ENCODE peak calls at places on chromosomes 7 and 10, in ten cellular contexts. X is GM23248, W is coronary artery, V is A549, G is tibial artery, A is upper lobe of left lung, E is PC-3, H is right lobe of liver, K is psoas muscle, P is neuronal stem cell. U is an unnamed sample.
A peak's percentile ranks its signal among the peaks of the same experiment; 100 is the strongest.

GRCh38 chr10:101040061-101040460 is 9.0 kb downstream of the SFXN3 start:
- DNase-seq in G (no peak), V (no peak), K (no peak), E (no peak), W (no peak), H (no peak), X (no peak), P (no peak), A (no peak), U (no peak)

GRCh38 chr7:157480651-157481050 is 143.8 kb downstream of the DNAJB6 start:
- DNase-seq in H (peak; percentile 40), X (no peak), G (no peak), P (no peak), W (no peak), E (no peak), A (no peak), V (no peak), K (no peak), U (no peak)

GRCh38 chr7:50409856-50410468 is 40.2 kb downstream of the FIGNL1 start:
- DNase-seq in A (no peak), V (no peak), K (no peak), X (no peak), P (no peak), H (no peak), G (no peak), E (no peak), W (no peak), U (no peak)

GRCh38 chr7:24158976-24159375 is 125.0 kb upstream of the NPY start:
- DNase-seq in V (no peak), G (no peak), X (peak; percentile 59), P (no peak), H (no peak), E (no peak), A (no peak), K (no peak), W (no peak), U (no peak)

GRCh38 chr7:85292908-85293576 is 106.2 kb upstream of the SEMA3D start:
- DNase-seq in H (no peak), K (no peak), E (no peak), V (no peak), G (no peak), X (no peak), A (no peak), P (no peak), W (no peak), U (no peak)

GRCh38 chr10:73768881-73769280 is 13.0 kb upstream of the CHCHD1 start:
- DNase-seq in H (no peak), W (no peak), A (no peak), G (peak; percentile 52), E (no peak), V (no peak), X (no peak), P (no peak), K (no peak), U (no peak)

GRCh38 chr10:101536800-101537199 is 51.3 kb downstream of the POLL start:
- DNase-seq in P (no peak), W (no peak), G (no peak), V (peak; percentile 58), H (no peak), K (no peak), E (peak; percentile 53), X (peak; percentile 56), A (no peak), U (peak; percentile 43)

GRCh38 chr10:79060641-79061255 is 8.0 kb upstream of the ZMIZ1 start:
- DNase-seq in G (peak; percentile 45), P (no peak), W (peak; percentile 41), A (peak; percentile 22), V (no peak), X (no peak), H (peak; percentile 39), E (no peak), K (peak; percentile 4), U (no peak)

GRCh38 chr7:36032362-36032818 is 120.7 kb upstream of the EEPD1 start:
- DNase-seq in G (no peak), H (no peak), V (peak; percentile 31), E (peak; percentile 89), X (peak; percentile 62), W (no peak), K (no peak), P (no peak), A (no peak), U (no peak)

GRCh38 chr7:114414151-114415053 is at the start of gene FOXP2:
- DNase-seq in E (no peak), X (peak; percentile 30), V (peak; percentile 21), G (no peak), W (no peak), P (no peak), A (no peak), K (no peak), H (no peak), U (no peak)

GRCh38 chr7:42096681-42097637 is 140.1 kb downstream of the GLI3 start:
- DNase-seq in V (no peak), X (peak; percentile 31), H (no peak), W (no peak), G (peak; percentile 65), K (peak; percentile 41), P (no peak), A (no peak), E (no peak), U (no peak)

GRCh38 chr7:340979-341694 is 51.2 kb downstream of the FOXL3 start:
- DNase-seq in H (no peak), K (no peak), A (no peak), E (no peak), X (no peak), P (no peak), G (no peak), V (no peak), W (no peak), U (no peak)

GRCh38 chr10:124640538-124641231 is 103.5 kb downstream of the FAM53B start:
- DNase-seq in P (peak; percentile 45), G (no peak), V (no peak), E (no peak), X (no peak), A (peak; percentile 64), W (no peak), H (no peak), K (no peak), U (no peak)

GRCh38 chr7:22433710-22434460 is 66.1 kb downstream of the STEAP1B start:
- DNase-seq in K (peak; percentile 17), G (no peak), A (peak; percentile 32), H (no peak), V (no peak), X (peak; percentile 17), W (no peak), E (peak; percentile 87), P (no peak), U (peak; percentile 57)

GRCh38 chr7:77727936-77728701 is 31.9 kb downstream of the RSBN1L start:
- DNase-seq in G (no peak), X (peak; percentile 67), H (no peak), P (peak; percentile 12), K (no peak), V (peak; percentile 30), W (no peak), A (no peak), E (no peak), U (peak; percentile 20)

GRCh38 chr10:90062786-90063185 is 361.4 kb downstream of the KIF20B start:
- DNase-seq in V (no peak), H (no peak), W (no peak), X (no peak), P (no peak), G (no peak), E (no peak), A (no peak), K (no peak), U (no peak)

GRCh38 chr7:7570584-7570983 is 3.9 kb downstream of the MIOS start:
- DNase-seq in P (no peak), E (no peak), G (no peak), H (no peak), A (no peak), W (no peak), K (no peak), X (no peak), V (no peak), U (no peak)

GRCh38 chr7:45644237-45644636 is 70.1 kb downstream of the ADCY1 start:
- DNase-seq in A (no peak), H (peak; percentile 23), G (no peak), X (no peak), P (no peak), K (no peak), W (no peak), V (no peak), E (no peak), U (no peak)
- H3K27ac ChIP-seq in A (no peak overlapping the region), H (no peak overlapping the region), G (no peak overlapping the region), X (no peak overlapping the region), P (no peak overlapping the region), K (no peak overlapping the region), W (no peak overlapping the region), V (no peak overlapping the region), E (no peak overlapping the region), U (no peak overlapping the region)

GRCh38 chr7:1454471-1455065 is 4.7 kb downstream of the MICALL2 start:
- DNase-seq in A (no peak), E (no peak), H (no peak), W (no peak), K (no peak), P (no peak), G (no peak), X (no peak), V (no peak), U (no peak)
- H3K27ac ChIP-seq in A (peak overlapping the region; percentile 78), E (peak overlapping the region; percentile 58), H (peak overlapping the region; percentile 68), W (peak overlapping the region; percentile 65), K (no peak overlapping the region), P (no peak overlapping the region), G (no peak overlapping the region), X (no peak overlapping the region), V (no peak overlapping the region), U (peak overlapping the region; percentile 94)

GRCh38 chr7:116707289-116707688 is 35.3 kb downstream of the MET start:
- DNase-seq in W (no peak), V (no peak), K (no peak), X (no peak), A (no peak), P (no peak), H (no peak), E (no peak), G (no peak), U (no peak)
- H3K27ac ChIP-seq in W (no peak overlapping the region), V (peak overlapping the region; percentile 98), K (peak overlapping the region; percentile 60), X (peak overlapping the region; percentile 58), A (no peak overlapping the region), P (no peak overlapping the region), H (no peak overlapping the region), E (peak overlapping the region; percentile 62), G (no peak overlapping the region), U (no peak overlapping the region)

GRCh38 chr10:87545783-87546182 is 41.1 kb downstream of the MINPP1 start:
- DNase-seq in A (no peak), H (no peak), K (no peak), W (no peak), V (no peak), P (no peak), E (no peak), X (peak; percentile 27), G (no peak), U (no peak)

GRCh38 chr10:87547734-87548311 is 43.1 kb downstream of the MINPP1 start:
- DNase-seq in P (peak; percentile 6), G (no peak), H (no peak), X (peak; percentile 91), V (no peak), K (no peak), E (peak; percentile 87), W (no peak), A (no peak), U (no peak)

GRCh38 chr10:87546221-87546620 is 41.5 kb downstream of the MINPP1 start:
- DNase-seq in V (no peak), X (peak; percentile 34), A (peak; percentile 59), K (no peak), W (no peak), E (peak; percentile 6), P (no peak), H (no peak), G (no peak), U (no peak)

GRCh38 chr10:87546971-87547413 is 42.3 kb downstream of the MINPP1 start:
- DNase-seq in W (peak; percentile 73), H (no peak), G (no peak), X (peak; percentile 78), E (peak; percentile 76), P (no peak), A (peak; percentile 48), V (no peak), K (peak; percentile 35), U (no peak)

GRCh38 chr10:87544750-87545149 is 40.1 kb downstream of the MINPP1 start:
- DNase-seq in K (no peak), V (no peak), W (no peak), X (peak; percentile 43), A (no peak), P (no peak), E (no peak), H (no peak), G (no peak), U (no peak)
- H3K27ac ChIP-seq in K (no peak overlapping the region), V (no peak overlapping the region), W (peak overlapping the region; percentile 18), X (peak overlapping the region; percentile 95), A (peak overlapping the region; percentile 62), P (no peak overlapping the region), E (no peak overlapping the region), H (no peak overlapping the region), G (peak overlapping the region; percentile 21), U (no peak overlapping the region)